ENCODE peak calls at places on chromosomes 3 and 15, in nine cellular contexts. One of them, this sample, is unnamed.

GRCh38 chr3:155147588-155147987 is 67.5 kb downstream of the MME start:
- DNase-seq in IMR-90: no peak
- DNase-seq in esophagus squamous epithelium: no peak
- DNase-seq in spleen: no peak
- DNase-seq in suprapubic skin: no peak
- DNase-seq in HepG2: no peak
- DNase-seq in HCT116: no peak
- DNase-seq in A549: no peak
- DNase-seq in H54: no peak
- DNase-seq in this sample: no peak

GRCh38 chr3:140050977-140051957 is 116.3 kb downstream of the CLSTN2 start:
- DNase-seq in suprapubic skin: no peak
- DNase-seq in H54: no peak
- DNase-seq in HepG2: peak; percentile 2
- DNase-seq in spleen: no peak
- DNase-seq in HCT116: peak; percentile 21
- DNase-seq in A549: no peak
- DNase-seq in esophagus squamous epithelium: no peak
- DNase-seq in IMR-90: no peak
- DNase-seq in this sample: no peak

GRCh38 chr3:4060064-4060463 is 243.1 kb upstream of the SETMAR start:
- DNase-seq in esophagus squamous epithelium: no peak
- DNase-seq in H54: peak; percentile 40
- DNase-seq in IMR-90: no peak
- DNase-seq in A549: no peak
- DNase-seq in HCT116: no peak
- DNase-seq in spleen: no peak
- DNase-seq in HepG2: peak; percentile 28
- DNase-seq in suprapubic skin: no peak
- DNase-seq in this sample: no peak

GRCh38 chr15:67590191-67590590 is 47.7 kb downstream of the MAP2K5 start:
- DNase-seq in HCT116: no peak
- DNase-seq in HepG2: no peak
- DNase-seq in esophagus squamous epithelium: no peak
- DNase-seq in A549: no peak
- DNase-seq in IMR-90: no peak
- DNase-seq in suprapubic skin: no peak
- DNase-seq in spleen: no peak
- DNase-seq in H54: no peak
- DNase-seq in this sample: no peak

GRCh38 chr3:30696403-30696819 is 90.0 kb downstream of the TGFBR2 start:
- DNase-seq in A549: no peak
- DNase-seq in suprapubic skin: no peak
- DNase-seq in IMR-90: no peak
- DNase-seq in H54: no peak
- DNase-seq in HepG2: no peak
- DNase-seq in HCT116: no peak
- DNase-seq in esophagus squamous epithelium: no peak
- DNase-seq in spleen: no peak
- DNase-seq in this sample: no peak

GRCh38 chr3:139187154-139187553 is 142.5 kb upstream of the PRR23C start:
- DNase-seq in suprapubic skin: no peak
- DNase-seq in IMR-90: no peak
- DNase-seq in HCT116: no peak
- DNase-seq in H54: no peak
- DNase-seq in A549: no peak
- DNase-seq in spleen: no peak
- DNase-seq in HepG2: no peak
- DNase-seq in esophagus squamous epithelium: no peak
- DNase-seq in this sample: no peak

GRCh38 chr15:98760975-98761374 is 112.6 kb downstream of the IGF1R start:
- DNase-seq in esophagus squamous epithelium: no peak
- DNase-seq in HepG2: no peak
- DNase-seq in suprapubic skin: no peak
- DNase-seq in spleen: no peak
- DNase-seq in A549: no peak
- DNase-seq in IMR-90: no peak
- DNase-seq in H54: no peak
- DNase-seq in HCT116: no peak
- DNase-seq in this sample: no peak

GRCh38 chr3:72888546-72889309 is 882 bp downstream of the GXYLT2 start:
- DNase-seq in A549: no peak
- DNase-seq in spleen: no peak
- DNase-seq in IMR-90: peak; percentile 42
- DNase-seq in esophagus squamous epithelium: no peak
- DNase-seq in HepG2: peak; percentile 51
- DNase-seq in HCT116: no peak
- DNase-seq in suprapubic skin: no peak
- DNase-seq in H54: no peak
- DNase-seq in this sample: no peak

GRCh38 chr3:131028844-131029243 is 2.2 kb downstream of the NEK11 start:
- DNase-seq in IMR-90: no peak
- DNase-seq in A549: no peak
- DNase-seq in HepG2: no peak
- DNase-seq in suprapubic skin: no peak
- DNase-seq in HCT116: no peak
- DNase-seq in H54: no peak
- DNase-seq in spleen: no peak
- DNase-seq in esophagus squamous epithelium: no peak
- DNase-seq in this sample: no peak

GRCh38 chr3:131031660-131032059 is 5.0 kb downstream of the NEK11 start:
- DNase-seq in HepG2: no peak
- DNase-seq in A549: no peak
- DNase-seq in suprapubic skin: no peak
- DNase-seq in spleen: no peak
- DNase-seq in IMR-90: no peak
- DNase-seq in HCT116: no peak
- DNase-seq in H54: no peak
- DNase-seq in esophagus squamous epithelium: no peak
- DNase-seq in this sample: no peak

GRCh38 chr3:131025500-131025899 is 1.1 kb downstream of the ASTE1 start:
- DNase-seq in H54: no peak
- DNase-seq in A549: no peak
- DNase-seq in suprapubic skin: no peak
- DNase-seq in spleen: no peak
- DNase-seq in esophagus squamous epithelium: no peak
- DNase-seq in HepG2: no peak
- DNase-seq in HCT116: no peak
- DNase-seq in IMR-90: no peak
- DNase-seq in this sample: no peak

DNA sequence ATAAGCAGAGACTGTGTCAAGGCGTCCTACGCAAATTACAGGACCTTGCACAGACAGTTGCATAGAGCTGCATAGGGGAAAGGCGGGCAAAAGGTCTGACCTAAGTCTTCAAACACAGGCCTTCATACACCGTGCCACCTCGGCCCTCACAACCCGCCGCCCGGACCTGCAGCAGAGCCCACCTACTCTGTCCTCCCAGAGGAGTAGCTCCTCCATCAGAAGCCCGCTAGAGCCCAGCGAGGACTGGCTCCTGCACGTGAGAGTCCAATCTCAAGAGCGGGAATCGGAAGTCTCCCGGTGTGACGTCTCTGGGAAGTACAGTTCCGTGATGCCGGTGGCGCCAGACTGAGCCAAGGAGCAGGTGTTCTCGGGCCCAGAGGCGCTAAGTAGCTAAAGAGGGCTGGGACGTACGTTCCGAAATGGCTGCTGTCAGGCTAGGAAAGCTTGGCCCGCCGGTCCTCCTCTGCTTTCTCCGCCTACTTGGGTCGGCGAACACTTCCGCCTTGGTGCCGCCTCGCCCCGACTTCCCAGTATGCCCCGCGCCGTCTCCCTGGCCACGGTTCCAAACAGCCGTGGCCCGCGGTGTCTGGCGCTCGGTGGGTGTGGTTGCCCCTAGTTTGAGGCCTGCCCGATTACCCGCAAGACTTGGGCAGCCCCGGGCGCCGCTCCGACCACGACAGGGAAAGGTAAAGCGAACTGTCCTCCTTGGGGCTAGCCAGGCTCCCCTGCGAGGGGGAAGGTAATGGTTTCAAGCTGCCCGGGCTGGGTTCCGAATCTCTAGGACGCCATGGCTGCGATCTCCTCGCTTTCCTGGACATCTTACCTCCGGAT is at the start of the genes ASTE1 and NEK11:
- DNase-seq in HepG2: peak; percentile 70
- DNase-seq in H54: peak; percentile 74
- DNase-seq in suprapubic skin: peak; percentile 95
- DNase-seq in HCT116: peak; percentile 49
- DNase-seq in spleen: peak; percentile 98
- DNase-seq in esophagus squamous epithelium: peak; percentile 56
- DNase-seq in A549: peak; percentile 85
- DNase-seq in IMR-90: peak; percentile 73
- DNase-seq in this sample: peak; percentile 98
- TF ChIP-seq POLR2A in HepG2: peak; percentile 78
- TF ChIP-seq POLR2A in H54: peak; percentile 81
- TF ChIP-seq POLR2A in suprapubic skin: peak; percentile 24
- TF ChIP-seq POLR2A in HCT116: peak; percentile 36
- TF ChIP-seq POLR2A in spleen: no peak
- TF ChIP-seq POLR2A in esophagus squamous epithelium: no peak
- TF ChIP-seq POLR2A in A549: peak; percentile 62
- TF ChIP-seq POLR2A in IMR-90: peak; percentile 70
- TF ChIP-seq POLR2A in this sample: no peak

GRCh38 chr15:82538961-82539689 is 1.1 kb downstream of the RPS17 start:
- DNase-seq in HepG2: peak; percentile 29
- DNase-seq in IMR-90: no peak
- DNase-seq in H54: no peak
- DNase-seq in HCT116: no peak
- DNase-seq in suprapubic skin: no peak
- DNase-seq in spleen: no peak
- DNase-seq in A549: no peak
- DNase-seq in esophagus squamous epithelium: no peak
- DNase-seq in this sample: no peak

GRCh38 chr15:82533801-82534200 is 6.5 kb downstream of the RPS17 start:
- DNase-seq in HepG2: no peak
- DNase-seq in HCT116: no peak
- DNase-seq in IMR-90: no peak
- DNase-seq in suprapubic skin: no peak
- DNase-seq in spleen: no peak
- DNase-seq in A549: no peak
- DNase-seq in H54: no peak
- DNase-seq in esophagus squamous epithelium: no peak
- DNase-seq in this sample: no peak

GRCh38 chr15:82537351-82537908 is 2.8 kb downstream of the RPS17 start:
- DNase-seq in H54: no peak
- DNase-seq in suprapubic skin: no peak
- DNase-seq in IMR-90: no peak
- DNase-seq in HepG2: no peak
- DNase-seq in HCT116: no peak
- DNase-seq in A549: no peak
- DNase-seq in spleen: no peak
- DNase-seq in esophagus squamous epithelium: no peak
- DNase-seq in this sample: no peak

GRCh38 chr15:82535566-82536408 is 4.5 kb downstream of the RPS17 start:
- DNase-seq in A549: no peak
- DNase-seq in suprapubic skin: no peak
- DNase-seq in H54: no peak
- DNase-seq in HepG2: peak; percentile 58
- DNase-seq in HCT116: no peak
- DNase-seq in IMR-90: no peak
- DNase-seq in spleen: no peak
- DNase-seq in esophagus squamous epithelium: no peak
- DNase-seq in this sample: peak; percentile 8

DNA sequence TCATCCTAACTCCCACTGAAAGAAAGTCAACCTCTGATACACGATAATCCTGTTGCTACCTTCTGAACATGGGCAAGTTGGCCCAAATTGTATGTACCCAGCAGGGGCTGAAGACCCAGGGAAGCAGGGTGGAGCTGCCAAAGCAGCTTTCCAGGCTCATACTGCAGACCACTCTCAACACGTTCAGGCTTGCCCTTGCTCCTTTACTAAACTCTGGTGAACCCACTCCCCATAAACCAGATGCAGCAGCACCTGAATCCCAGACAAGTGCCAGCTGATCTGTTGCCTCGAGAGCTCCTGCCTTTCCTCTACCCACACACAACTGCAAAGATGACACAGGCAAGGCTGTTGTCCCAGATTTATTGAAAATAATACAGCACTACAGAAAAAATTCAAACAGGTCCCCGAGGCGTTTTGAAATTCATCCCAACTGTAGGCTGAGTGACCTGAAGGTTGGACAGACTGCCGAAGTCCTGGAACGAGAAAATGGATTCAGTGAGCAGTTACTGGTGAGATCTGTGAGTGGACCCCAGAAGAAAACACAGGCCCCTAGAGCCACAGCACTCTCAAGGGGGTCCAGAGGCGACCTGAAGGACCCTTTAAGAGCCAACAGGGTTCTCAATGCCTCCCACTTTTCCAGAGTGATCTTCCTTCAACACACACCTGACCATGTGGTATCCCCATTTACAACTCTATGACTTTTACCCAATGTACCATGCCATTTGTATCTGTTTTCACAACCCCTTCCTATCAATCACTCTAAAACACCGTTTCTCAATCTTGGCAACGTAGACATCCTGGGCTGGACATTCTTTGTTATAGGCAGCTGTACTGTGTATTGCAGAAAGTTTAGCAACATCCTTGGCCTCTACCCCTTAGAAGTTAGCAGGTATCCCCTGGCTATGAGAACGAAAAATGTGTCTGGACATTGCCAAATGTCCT is 3.6 kb downstream of the RPS17 start:
- DNase-seq in suprapubic skin: no peak
- DNase-seq in HCT116: no peak
- DNase-seq in H54: no peak
- DNase-seq in esophagus squamous epithelium: no peak
- DNase-seq in HepG2: no peak
- DNase-seq in spleen: no peak
- DNase-seq in IMR-90: no peak
- DNase-seq in A549: no peak
- DNase-seq in this sample: peak; percentile 59
- TF ChIP-seq POLR2A in suprapubic skin: no peak
- TF ChIP-seq POLR2A in HCT116: no peak
- TF ChIP-seq POLR2A in H54: no peak
- TF ChIP-seq POLR2A in esophagus squamous epithelium: no peak
- TF ChIP-seq POLR2A in HepG2: no peak
- TF ChIP-seq POLR2A in spleen: no peak
- TF ChIP-seq POLR2A in IMR-90: no peak
- TF ChIP-seq POLR2A in A549: no peak
- TF ChIP-seq POLR2A in this sample: no peak

GRCh38 chr3:48685603-48686511 is at the start of gene NCKIPSD:
- DNase-seq in A549: peak; percentile 82
- DNase-seq in suprapubic skin: peak; percentile 91
- DNase-seq in HepG2: peak; percentile 71
- DNase-seq in esophagus squamous epithelium: peak; percentile 43
- DNase-seq in IMR-90: peak; percentile 69
- DNase-seq in HCT116: peak; percentile 60
- DNase-seq in H54: peak; percentile 81
- DNase-seq in spleen: peak; percentile 98
- DNase-seq in this sample: peak; percentile 97
- TF ChIP-seq POLR2A in A549: peak; percentile 93
- TF ChIP-seq POLR2A in suprapubic skin: peak; percentile 26
- TF ChIP-seq POLR2A in HepG2: no peak
- TF ChIP-seq POLR2A in esophagus squamous epithelium: no peak
- TF ChIP-seq POLR2A in IMR-90: no peak
- TF ChIP-seq POLR2A in HCT116: peak; percentile 90
- TF ChIP-seq POLR2A in H54: peak; percentile 92
- TF ChIP-seq POLR2A in spleen: no peak
- TF ChIP-seq POLR2A in this sample: no peak

DNA sequence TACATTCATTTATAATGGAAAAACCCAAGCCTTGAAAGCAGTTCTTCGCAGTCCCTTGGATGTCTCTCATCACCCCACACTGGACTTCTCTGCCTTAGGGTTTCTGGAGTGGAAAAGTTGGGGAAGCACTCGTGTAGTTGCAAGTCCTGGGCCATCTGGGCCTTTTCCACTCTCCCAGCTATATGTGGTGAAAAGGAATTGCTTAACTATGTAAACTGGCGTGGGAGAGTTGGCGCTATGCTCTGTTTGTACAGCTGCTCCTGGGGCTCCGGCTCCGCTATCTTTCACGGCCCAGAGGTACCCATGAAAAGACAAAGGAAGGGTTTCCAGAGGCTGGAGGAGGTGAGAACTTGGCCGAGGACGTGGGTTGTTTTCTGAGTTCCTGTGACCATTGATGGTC is 81.1 kb upstream of the MYZAP start:
- DNase-seq in IMR-90: peak; percentile 93
- DNase-seq in esophagus squamous epithelium: no peak
- DNase-seq in HepG2: no peak
- DNase-seq in HCT116: no peak
- DNase-seq in A549: no peak
- DNase-seq in spleen: no peak
- DNase-seq in suprapubic skin: no peak
- DNase-seq in H54: no peak
- DNase-seq in this sample: no peak
- TF ChIP-seq POLR2A in IMR-90: no peak
- TF ChIP-seq POLR2A in esophagus squamous epithelium: no peak
- TF ChIP-seq POLR2A in HepG2: no peak
- TF ChIP-seq POLR2A in HCT116: no peak
- TF ChIP-seq POLR2A in A549: no peak
- TF ChIP-seq POLR2A in spleen: no peak
- TF ChIP-seq POLR2A in suprapubic skin: no peak
- TF ChIP-seq POLR2A in H54: no peak
- TF ChIP-seq POLR2A in this sample: no peak